ENCODE peak calls at places on chromosome 12, in four cellular contexts. K is OCI-LY7, I is neuronal stem cell, S is stomach. F is an unnamed sample.

GRCh38 chr12:121769831-121770301 is 23.6 kb downstream of the RHOF start:
- DNase-seq in S (no peak), I (no peak), K (no peak), F (no peak)

GRCh38 chr12:104521731-104522130 is 65.0 kb downstream of the CHST11 start:
- DNase-seq in I (no peak), K (no peak), S (no peak), F (no peak)

GRCh38 chr12:122851820-122852219 is 16.6 kb downstream of the HIP1R start:
- DNase-seq in I (no peak), K (no peak), S (no peak), F (no peak)

GRCh38 chr12:52903855-52904508 is 894 bp downstream of the KRT8 start:
- DNase-seq in I (peak; percentile 56), S (peak; percentile 78), K (no peak), F (peak; percentile 89)

GRCh38 chr12:116389990-116390655 is 112.6 kb upstream of the MED13L start:
- DNase-seq in I (no peak), S (no peak), K (no peak), F (no peak)

GRCh38 chr12:47408171-47408871 is 297.5 kb downstream of the RPAP3 start:
- DNase-seq in S (no peak), K (peak; percentile 81), I (no peak), F (no peak)

GRCh38 chr12:49985981-49986380 is 13.2 kb downstream of the AQP6 start:
- DNase-seq in I (no peak), K (no peak), S (no peak), F (no peak)

GRCh38 chr12:38930994-38931393 is 25.6 kb upstream of the CPNE8 start:
- DNase-seq in K (no peak), I (no peak), S (no peak), F (no peak)

GRCh38 chr12:51320311-51320694 is 3.7 kb downstream of the BIN2 start:
- DNase-seq in I (no peak), S (no peak), K (no peak), F (no peak)

GRCh38 chr12:51321882-51322281 is 2.1 kb downstream of the BIN2 start:
- DNase-seq in I (no peak), S (no peak), K (no peak), F (no peak)

GRCh38 chr12:51320695-51321320 is 3.2 kb downstream of the BIN2 start:
- DNase-seq in S (no peak), I (peak; percentile 62), K (peak; percentile 55), F (no peak)

GRCh38 chr12:51322452-51322851 is 1.5 kb downstream of the BIN2 start:
- DNase-seq in S (no peak), K (no peak), I (no peak), F (no peak)

GRCh38 chr12:51318846-51319570 is 5.0 kb downstream of the BIN2 start:
- DNase-seq in I (no peak), S (no peak), K (peak; percentile 41), F (no peak)
- H3K4me1 ChIP-seq in I (peaks cover 8% of the 10 kb centered on the region), S (no peaks in the 10 kb centered on the region), K (peaks cover 57% of the 10 kb centered on the region), F (no peaks in the 10 kb centered on the region)

GRCh38 chr12:11675952-11676505 is 26.6 kb downstream of the ETV6 start:
- DNase-seq in S (no peak), I (no peak), K (no peak), F (no peak)

GRCh38 chr12:11672833-11673232 is 23.4 kb downstream of the ETV6 start:
- DNase-seq in S (no peak), I (no peak), K (no peak), F (no peak)

GRCh38 chr12:11669348-11669747 is 19.9 kb downstream of the ETV6 start:
- DNase-seq in S (no peak), I (no peak), K (no peak), F (no peak)

GRCh38 chr12:11673666-11674464 is 24.4 kb downstream of the ETV6 start:
- DNase-seq in S (no peak), K (no peak), I (no peak), F (no peak)

GRCh38 chr12:11672361-11672760 is 22.9 kb downstream of the ETV6 start:
- DNase-seq in I (no peak), K (no peak), S (no peak), F (no peak)
- H3K4me1 ChIP-seq in I (peaks cover 3% of the 10 kb centered on the region), K (peaks cover 32% of the 10 kb centered on the region), S (peaks cover 19% of the 10 kb centered on the region), F (peaks cover 21% of the 10 kb centered on the region)

DNA sequence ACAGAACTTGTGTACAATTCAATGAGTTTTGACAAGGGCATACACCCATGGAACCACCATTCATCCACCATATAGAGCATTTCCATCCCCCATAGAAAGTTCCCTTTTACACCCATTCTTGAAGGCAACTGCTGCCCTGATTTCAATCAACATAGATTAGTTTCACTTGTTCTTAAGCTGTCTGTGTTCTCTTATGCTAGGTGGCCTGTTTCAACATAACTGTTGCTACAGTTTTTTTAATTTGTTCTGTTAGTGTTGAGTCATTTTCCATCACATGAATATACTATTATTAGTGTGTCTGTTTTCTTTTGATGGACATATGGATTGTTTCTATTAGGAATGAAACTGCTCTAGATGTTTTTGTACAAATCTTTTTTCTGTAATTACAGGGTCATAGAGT is 123.4 kb downstream of the PTPRQ start:
- DNase-seq in I (no peak), K (no peak), S (no peak), F (no peak)
- H3K4me1 ChIP-seq in I (no peaks in the 10 kb centered on the region), K (peaks cover 3% of the 10 kb centered on the region), S (no peaks in the 10 kb centered on the region), F (no peaks in the 10 kb centered on the region)

DNA sequence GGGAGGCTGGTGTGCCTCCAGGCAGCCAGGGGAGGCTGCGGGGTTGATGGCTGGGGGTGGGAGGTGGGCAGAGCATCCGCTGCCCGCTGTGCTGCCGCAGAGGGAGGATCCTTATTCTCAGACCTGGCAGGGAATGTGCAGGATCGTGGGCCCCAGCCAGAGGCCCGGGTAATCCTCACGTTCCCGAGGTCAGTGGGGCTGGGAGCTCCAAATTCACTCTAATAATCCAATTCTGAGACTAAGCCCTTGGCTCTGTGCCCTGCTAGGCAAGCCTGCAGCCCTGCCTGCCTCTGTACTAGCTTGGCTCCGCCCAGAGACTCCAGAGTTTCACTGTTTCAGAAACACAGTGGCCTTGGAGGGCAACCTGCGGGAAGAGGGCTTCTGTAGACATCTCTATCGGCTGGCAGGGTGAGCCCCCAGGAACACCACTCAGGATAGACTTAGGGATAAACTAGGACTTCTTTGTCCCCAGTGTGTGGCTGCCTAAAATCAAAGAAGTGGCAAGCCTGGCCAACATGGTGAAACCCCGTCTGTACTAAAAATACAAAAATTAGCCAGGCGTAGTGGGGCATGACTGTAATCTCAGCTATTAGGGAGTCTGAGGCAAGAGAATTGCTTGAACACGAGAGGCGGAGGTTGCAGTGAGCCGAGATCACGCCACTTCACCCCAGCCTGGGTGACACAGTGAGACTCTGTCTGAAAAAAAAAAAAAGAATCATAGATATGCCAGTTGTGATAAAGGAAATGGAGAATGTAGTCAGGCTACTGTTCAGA is 17.7 kb upstream of the MLEC start:
- DNase-seq in K (peak; percentile 72), I (no peak), S (peak; percentile 72), F (peak; percentile 30)
- H3K4me1 ChIP-seq in K (peaks cover 78% of the 10 kb centered on the region), I (peaks cover 12% of the 10 kb centered on the region), S (no peaks in the 10 kb centered on the region), F (no peaks in the 10 kb centered on the region)

GRCh38 chr12:124400124-124400523 is 105.2 kb downstream of the RFLNA start:
- DNase-seq in K (no peak), I (no peak), S (no peak), F (no peak)
- H3K4me1 ChIP-seq in K (no peaks in the 10 kb centered on the region), I (peaks cover 4% of the 10 kb centered on the region), S (peaks cover 69% of the 10 kb centered on the region), F (peaks cover 5% of the 10 kb centered on the region)